ENCODE peak calls at places on chromosomes 5 and 9, in six cellular contexts. E, U, K, A, M and Y are unnamed samples.

GRCh38 chr9:105053209-105053652 is 125.3 kb upstream of the ABCA1 start:
- DNase-seq in M (no peak), U (no peak), A (no peak), K (no peak), E (no peak), Y (no peak)

GRCh38 chr5:54257366-54258118 is 52.8 kb downstream of the ARL15 start:
- DNase-seq in A (no peak), K (no peak), E (no peak), M (no peak), U (no peak), Y (no peak)

GRCh38 chr9:72280913-72281500 is 84.0 kb downstream of the ZFAND5 start:
- DNase-seq in U (peak; percentile 78), K (no peak), E (peak; percentile 53), M (peak; percentile 53), A (peak; percentile 36), Y (peak; percentile 79)

GRCh38 chr5:180353226-180353962 is at the start of gene GFPT2:
- DNase-seq in E (peak; percentile 88), K (peak; percentile 43), A (peak; percentile 38), U (peak; percentile 64), M (peak; percentile 71), Y (peak; percentile 70)

GRCh38 chr9:129887210-129888084 is 52.2 kb downstream of the USP20 start:
- DNase-seq in M (no peak), A (no peak), E (no peak), K (no peak), U (no peak), Y (peak; percentile 88)

GRCh38 chr5:83548556-83548955 is 77.0 kb downstream of the VCAN start:
- DNase-seq in U (peak; percentile 59), A (no peak), M (peak; percentile 20), K (no peak), E (no peak), Y (no peak)

GRCh38 chr5:5203441-5203840 is 63.3 kb downstream of the ADAMTS16 start:
- DNase-seq in M (no peak), E (no peak), A (no peak), U (no peak), K (no peak), Y (no peak)

GRCh38 chr5:68962632-68963484 is 131.0 kb upstream of the SLC30A5 start:
- DNase-seq in K (no peak), E (peak; percentile 42), M (peak; percentile 67), U (peak; percentile 73), A (no peak), Y (no peak)

GRCh38 chr9:129649726-129650679 is 8.1 kb upstream of the ASB6 start:
- DNase-seq in M (no peak), U (no peak), K (no peak), E (no peak), A (no peak), Y (no peak)

GRCh38 chr9:100540327-100540726 is 37.6 kb upstream of the CAVIN4 start:
- DNase-seq in A (no peak), E (no peak), M (no peak), U (no peak), K (no peak), Y (no peak)

GRCh38 chr9:116496167-116496566 is 190.9 kb upstream of the TRIM32 start:
- DNase-seq in M (no peak), E (no peak), A (no peak), K (no peak), U (no peak), Y (no peak)

GRCh38 chr5:147522435-147522834 is 12.6 kb upstream of the DPYSL3 start:
- DNase-seq in U (no peak), K (no peak), M (peak; percentile 68), A (no peak), E (no peak), Y (no peak)

GRCh38 chr5:54556136-54556535 is 38.6 kb downstream of the SNX18 start:
- DNase-seq in K (no peak), A (no peak), U (no peak), E (no peak), M (no peak), Y (no peak)

GRCh38 chr9:136202449-136203405 is 2.2 kb downstream of the LHX3 start:
- DNase-seq in E (no peak), K (no peak), A (no peak), U (no peak), M (peak; percentile 39), Y (no peak)

GRCh38 chr5:82355496-82355895 is 77.3 kb upstream of the RPS23 start:
- DNase-seq in E (no peak), U (no peak), A (no peak), M (no peak), K (no peak), Y (no peak)

GRCh38 chr5:180875860-180876426 is 14.9 kb upstream of the ZFP62 start:
- DNase-seq in U (no peak), K (no peak), E (no peak), M (no peak), A (no peak), Y (no peak)

GRCh38 chr9:76607730-76608475 is 148.9 kb downstream of the GCNT1 start:
- DNase-seq in M (no peak), E (no peak), A (no peak), K (no peak), U (no peak), Y (no peak)

GRCh38 chr5:135486679-135487395 is 34.7 kb upstream of the TIFAB start:
- DNase-seq in U (no peak), E (no peak), A (no peak), K (no peak), M (no peak), Y (no peak)

GRCh38 chr9:15155826-15156225 is 151.2 kb downstream of the TTC39B start:
- DNase-seq in M (no peak), U (no peak), A (no peak), K (no peak), E (no peak), Y (no peak)